ENCODE peak calls at places on chromosomes 12 and 14, in four cellular contexts. F, G, E and X are unnamed samples.

GRCh38 chr14:34043627-34044372 is 92.9 kb upstream of the EGLN3 start:
- DNase-seq in F (peak; percentile 43), G (peak; percentile 42), E (no peak), X (no peak)

GRCh38 chr14:21917699-21918436 is 244.2 kb upstream of the OR4E1 start:
- DNase-seq in F (peak; percentile 21), G (peak; percentile 38), E (no peak), X (peak; percentile 31)

GRCh38 chr14:94665121-94665520 is 52.9 kb downstream of the SERPINA3 start:
- DNase-seq in F (peak; percentile 90), G (no peak), E (no peak), X (no peak)

GRCh38 chr12:49942921-49943662 is 7.4 kb upstream of the AQP2 start:
- DNase-seq in F (no peak), G (no peak), E (no peak), X (no peak)

GRCh38 chr12:14086838-14087237 is 105.4 kb upstream of the GRIN2B start:
- DNase-seq in F (no peak), G (no peak), E (no peak), X (no peak)

GRCh38 chr12:32104572-32105355 is 1.9 kb upstream of the BICD1 start:
- DNase-seq in F (no peak), G (no peak), E (no peak), X (no peak)

GRCh38 chr14:57823015-57823660 is 42.8 kb downstream of the SLC35F4 start:
- DNase-seq in F (no peak), G (no peak), E (no peak), X (no peak)

GRCh38 chr12:57005980-57006808 is at the start of gene ZBTB39:
- DNase-seq in F (peak; percentile 51), G (peak; percentile 62), E (peak; percentile 76), X (no peak)

GRCh38 chr14:105136401-105137322 is 31.9 kb downstream of the JAG2 start:
- DNase-seq in F (no peak), G (no peak), E (no peak), X (no peak)

GRCh38 chr12:44511289-44511688 is 364.8 kb downstream of the NELL2 start:
- DNase-seq in F (no peak), G (no peak), E (no peak), X (no peak)

GRCh38 chr14:61512026-61512425 is 183.3 kb upstream of the HIF1A start:
- DNase-seq in F (no peak), G (no peak), E (no peak), X (no peak)

GRCh38 chr12:6074979-6075585 is 49.4 kb downstream of the VWF start:
- DNase-seq in F (peak; percentile 41), G (no peak), E (no peak), X (no peak)

GRCh38 chr14:91996951-91997371 is 42.9 kb downstream of the TRIP11 start:
- DNase-seq in F (peak; percentile 87), G (no peak), E (no peak), X (peak; percentile 87)

GRCh38 chr12:124646385-124647230 is 79.2 kb upstream of the NCOR2 start:
- DNase-seq in F (no peak), G (no peak), E (peak; percentile 45), X (no peak)

GRCh38 chr14:81193924-81194633 is 26.7 kb downstream of the GTF2A1 start:
- DNase-seq in F (no peak), G (no peak), E (no peak), X (no peak)

GRCh38 chr12:106128526-106129430 is 10.0 kb downstream of the NUAK1 start:
- DNase-seq in F (no peak), G (no peak), E (no peak), X (no peak)

GRCh38 chr12:68435816-68436215 is 103.7 kb upstream of the MDM1 start:
- DNase-seq in F (peak; percentile 90), G (no peak), E (no peak), X (peak; percentile 29)

GRCh38 chr14:79915411-79915810 is 295.9 kb downstream of the DIO2 start:
- DNase-seq in F (no peak), G (no peak), E (no peak), X (no peak)

GRCh38 chr12:82838123-82838522 is 151.4 kb downstream of the TMTC2 start:
- DNase-seq in F (no peak), G (no peak), E (no peak), X (no peak)

GRCh38 chr12:65492997-65493892 is 214.8 kb downstream of the MSRB3 start:
- DNase-seq in F (peak; percentile 51), G (no peak), E (no peak), X (no peak)

GRCh38 chr12:22518067-22518719 is 26.1 kb downstream of the C2CD5 start:
- DNase-seq in F (peak; percentile 61), G (no peak), E (no peak), X (no peak)

GRCh38 chr12:126963825-126964224 is 1303.1 kb upstream of the TMEM132C start:
- DNase-seq in F (no peak), G (no peak), E (no peak), X (no peak)

GRCh38 chr12:5083955-5084849 is 40.5 kb downstream of the KCNA5 start:
- DNase-seq in F (peak; percentile 83), G (no peak), E (no peak), X (peak; percentile 26)

GRCh38 chr12:51917746-51918453 is 10.6 kb downstream of the ACVRL1 start:
- DNase-seq in F (no peak), G (no peak), E (no peak), X (no peak)

GRCh38 chr12:64669270-64669842 is 59.1 kb downstream of the RASSF3 start:
- DNase-seq in F (no peak), G (peak; percentile 38), E (peak; percentile 70), X (no peak)

GRCh38 chr14:71764701-71765347 is 167.4 kb upstream of the RGS6 start:
- DNase-seq in F (no peak), G (no peak), E (no peak), X (no peak)

GRCh38 chr12:120598674-120599463 is 17.7 kb upstream of the POP5 start:
- DNase-seq in F (peak; percentile 31), G (no peak), E (no peak), X (peak; percentile 70)

GRCh38 chr14:103679351-103679750 is 35.9 kb downstream of the XRCC3 start:
- DNase-seq in F (no peak), G (no peak), E (no peak), X (no peak)

GRCh38 chr14:69896972-69897371 is 17.8 kb downstream of the SMOC1 start:
- DNase-seq in F (no peak), G (no peak), E (no peak), X (no peak)

GRCh38 chr12:53255993-53256392 is 12.1 kb upstream of the ESPL1 start:
- DNase-seq in F (no peak), G (no peak), E (no peak), X (no peak)

GRCh38 chr12:49541911-49542505 is 3.2 kb downstream of the KCNH3 start:
- DNase-seq in F (no peak), G (no peak), E (no peak), X (no peak)

GRCh38 chr12:96073346-96074336 is 38.3 kb upstream of the LTA4H start:
- DNase-seq in F (no peak), G (no peak), E (no peak), X (peak; percentile 39)

GRCh38 chr14:28461379-28461778 is 305.2 kb upstream of the FOXG1 start:
- DNase-seq in F (peak; percentile 41), G (no peak), E (no peak), X (no peak)

GRCh38 chr12:22117551-22117950 is 71.5 kb downstream of the CMAS start:
- DNase-seq in F (no peak), G (no peak), E (no peak), X (no peak)

GRCh38 chr12:52513736-52514135 is 6.5 kb downstream of the KRT5 start:
- DNase-seq in F (no peak), G (no peak), E (no peak), X (no peak)

GRCh38 chr12:111825509-111825908 is 16.5 kb upstream of the MAPKAPK5 start:
- DNase-seq in F (no peak), G (no peak), E (no peak), X (no peak)
- H3K4me3 ChIP-seq in F (no peak overlapping the region), G (no peak overlapping the region), E (no peak overlapping the region), X (no peak overlapping the region)

DNA sequence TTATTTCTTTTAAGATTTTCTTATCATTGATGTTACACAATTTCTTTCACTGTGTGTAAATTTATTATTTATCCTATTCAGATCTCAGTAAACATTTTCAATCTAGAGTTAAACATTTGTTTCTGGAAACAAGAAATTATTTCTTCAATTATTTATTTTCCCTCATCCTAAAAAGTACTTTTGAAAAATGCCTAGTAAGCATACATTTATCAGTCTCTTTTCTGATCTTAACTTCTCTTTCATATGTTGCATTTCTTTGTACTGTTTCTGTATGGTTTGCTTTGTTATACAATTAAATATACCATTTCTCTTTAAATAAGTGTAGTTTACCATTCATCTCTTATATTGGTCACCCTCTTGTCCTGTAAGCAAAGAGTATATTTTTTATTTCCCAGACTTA is 263.2 kb downstream of the C12orf50 start:
- DNase-seq in F (no peak), G (no peak), E (no peak), X (no peak)
- TF ChIP-seq CTCF in F (no peak), G (no peak), E (no peak), X (no peak)

GRCh38 chr14:100654814-100655795 is 67.9 kb upstream of the BEGAIN start:
- DNase-seq in F (peak; percentile 50), G (peak; percentile 31), E (no peak), X (peak; percentile 31)

GRCh38 chr14:100651999-100652508 is 64.8 kb upstream of the BEGAIN start:
- DNase-seq in F (peak; percentile 72), G (no peak), E (no peak), X (no peak)

GRCh38 chr14:100652739-100653138 is 65.5 kb upstream of the BEGAIN start:
- DNase-seq in F (no peak), G (no peak), E (no peak), X (no peak)

GRCh38 chr14:100653409-100653808 is 66.2 kb upstream of the BEGAIN start:
- DNase-seq in F (no peak), G (no peak), E (no peak), X (no peak)

DNA sequence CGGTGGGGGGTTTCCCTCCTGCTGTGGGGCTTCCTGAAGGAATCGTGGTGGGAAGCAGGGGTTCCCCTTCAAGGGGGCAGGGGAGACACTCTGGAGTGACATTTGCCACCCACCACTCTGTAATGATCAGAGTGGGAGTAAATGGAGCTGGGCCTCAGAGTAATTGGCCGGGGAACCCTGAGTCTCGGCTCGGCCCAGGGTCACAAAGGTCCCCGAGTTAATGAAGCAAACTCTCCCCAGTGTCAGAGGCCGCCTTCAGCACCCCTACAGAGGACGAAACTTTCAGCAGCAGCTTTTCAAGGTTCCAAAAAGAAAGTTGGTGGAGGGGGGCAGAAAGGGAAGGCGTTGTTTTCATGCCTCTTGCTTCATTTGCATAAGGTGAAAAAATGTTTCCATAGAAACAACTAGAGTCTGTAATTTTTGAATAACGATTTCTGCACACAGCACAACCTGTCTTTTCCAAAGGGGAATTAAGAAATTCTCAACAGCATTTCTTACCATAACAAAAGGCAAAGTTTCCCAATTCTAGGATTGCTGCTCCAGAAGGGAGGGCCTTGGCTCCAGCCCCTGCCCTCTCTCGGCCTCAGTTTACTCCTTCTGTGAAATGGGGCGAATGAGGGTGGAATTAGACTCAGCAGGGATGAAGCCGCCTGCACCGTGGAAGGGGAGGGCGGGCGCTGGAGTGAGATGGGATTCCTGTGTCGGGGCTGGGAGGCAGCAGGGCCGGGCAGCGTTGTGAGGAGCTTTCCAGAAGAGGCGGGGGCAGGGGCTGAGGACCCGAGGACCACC is 67.0 kb upstream of the BEGAIN start:
- DNase-seq in F (no peak), G (no peak), E (no peak), X (no peak)
- H3K27me3 ChIP-seq in F (peaks cover 5% of the 10 kb centered on the region), G (peaks cover 8% of the 10 kb centered on the region), E (no peaks in the 10 kb centered on the region), X (peaks cover 40% of the 10 kb centered on the region)

DNA sequence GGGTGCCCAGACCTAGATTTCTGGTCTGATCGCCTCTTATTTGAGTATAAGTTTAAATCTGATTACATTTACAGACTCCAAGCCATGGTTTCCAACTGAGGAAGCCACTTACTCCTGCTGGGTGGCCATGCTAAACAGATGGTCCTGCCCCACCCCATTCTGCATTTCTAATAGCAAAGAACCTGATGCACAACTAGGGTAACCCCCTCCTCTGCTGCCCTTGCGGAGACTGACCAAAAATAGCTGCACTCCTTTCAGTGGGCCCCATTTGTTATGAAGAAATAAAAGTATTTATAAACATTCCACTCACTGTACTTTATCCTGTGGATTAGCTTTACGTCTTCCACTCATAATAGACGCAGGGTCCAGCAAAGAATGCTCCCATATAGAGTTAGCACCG is 6.8 kb downstream of the GIT2 start:
- DNase-seq in F (no peak), G (no peak), E (no peak), X (no peak)
- H3K4me3 ChIP-seq in F (no peak overlapping the region), G (no peak overlapping the region), E (no peak overlapping the region), X (no peak overlapping the region)